ENCODE peak calls at places on chromosomes 2 and 18, in eight cellular contexts. One of them, this sample, is unnamed.

GRCh38 chr2:44843086-44843485 is 98.4 kb upstream of the SIX3 start:
- DNase-seq in suprapubic skin: no peak
- DNase-seq in tibial nerve: no peak
- DNase-seq in gastrocnemius medialis: no peak
- DNase-seq in prostate gland: no peak
- DNase-seq in thyroid gland: no peak
- DNase-seq in A549: no peak
- DNase-seq in sigmoid colon: no peak
- DNase-seq in this sample: no peak

GRCh38 chr2:26068602-26069298 is 34.9 kb downstream of the RAB10 start:
- DNase-seq in suprapubic skin: no peak
- DNase-seq in tibial nerve: no peak
- DNase-seq in gastrocnemius medialis: no peak
- DNase-seq in prostate gland: no peak
- DNase-seq in thyroid gland: no peak
- DNase-seq in A549: peak
- DNase-seq in sigmoid colon: no peak
- DNase-seq in this sample: peak

GRCh38 chr18:63604791-63605567 is 17.8 kb downstream of the SERPINB13 start:
- DNase-seq in suprapubic skin: no peak
- DNase-seq in tibial nerve: no peak
- DNase-seq in gastrocnemius medialis: no peak
- DNase-seq in prostate gland: no peak
- DNase-seq in thyroid gland: no peak
- DNase-seq in A549: peak
- DNase-seq in sigmoid colon: no peak
- DNase-seq in this sample: no peak

GRCh38 chr2:148926291-148926961 is 51.4 kb downstream of the KIF5C start:
- DNase-seq in suprapubic skin: no peak
- DNase-seq in tibial nerve: no peak
- DNase-seq in gastrocnemius medialis: no peak
- DNase-seq in prostate gland: no peak
- DNase-seq in thyroid gland: peak
- DNase-seq in A549: peak
- DNase-seq in sigmoid colon: no peak
- DNase-seq in this sample: peak

GRCh38 chr2:207258191-207258991 is 92.6 kb upstream of the KLF7 start:
- DNase-seq in suprapubic skin: no peak
- DNase-seq in tibial nerve: no peak
- DNase-seq in gastrocnemius medialis: peak
- DNase-seq in prostate gland: peak
- DNase-seq in thyroid gland: no peak
- DNase-seq in A549: peak
- DNase-seq in sigmoid colon: peak
- DNase-seq in this sample: peak

GRCh38 chr2:218138047-218138446 is 12.2 kb downstream of the CXCR2 start:
- DNase-seq in suprapubic skin: no peak
- DNase-seq in tibial nerve: no peak
- DNase-seq in gastrocnemius medialis: no peak
- DNase-seq in prostate gland: no peak
- DNase-seq in thyroid gland: no peak
- DNase-seq in A549: no peak
- DNase-seq in sigmoid colon: no peak
- DNase-seq in this sample: no peak

GRCh38 chr2:120110507-120110906 is 97.6 kb downstream of the EPB41L5 start:
- DNase-seq in suprapubic skin: no peak
- DNase-seq in tibial nerve: no peak
- DNase-seq in gastrocnemius medialis: no peak
- DNase-seq in prostate gland: no peak
- DNase-seq in thyroid gland: no peak
- DNase-seq in A549: no peak
- DNase-seq in sigmoid colon: no peak
- DNase-seq in this sample: no peak

GRCh38 chr2:234478121-234478858 is 18.6 kb downstream of the ARL4C start:
- DNase-seq in suprapubic skin: no peak
- DNase-seq in tibial nerve: no peak
- DNase-seq in gastrocnemius medialis: no peak
- DNase-seq in prostate gland: no peak
- DNase-seq in thyroid gland: no peak
- DNase-seq in A549: no peak
- DNase-seq in sigmoid colon: no peak
- DNase-seq in this sample: no peak

GRCh38 chr2:1694371-1695271 is 49.7 kb downstream of the PXDN start:
- DNase-seq in suprapubic skin: no peak
- DNase-seq in tibial nerve: no peak
- DNase-seq in gastrocnemius medialis: no peak
- DNase-seq in prostate gland: no peak
- DNase-seq in thyroid gland: no peak
- DNase-seq in A549: no peak
- DNase-seq in sigmoid colon: no peak
- DNase-seq in this sample: no peak

GRCh38 chr2:72034353-72035095 is 113.1 kb downstream of the CYP26B1 start:
- DNase-seq in suprapubic skin: no peak
- DNase-seq in tibial nerve: no peak
- DNase-seq in gastrocnemius medialis: no peak
- DNase-seq in prostate gland: no peak
- DNase-seq in thyroid gland: no peak
- DNase-seq in A549: no peak
- DNase-seq in sigmoid colon: no peak
- DNase-seq in this sample: no peak

GRCh38 chr2:217101972-217102371 is 242.1 kb upstream of the TNP1 start:
- DNase-seq in suprapubic skin: no peak
- DNase-seq in tibial nerve: no peak
- DNase-seq in gastrocnemius medialis: no peak
- DNase-seq in prostate gland: no peak
- DNase-seq in thyroid gland: no peak
- DNase-seq in A549: no peak
- DNase-seq in sigmoid colon: no peak
- DNase-seq in this sample: no peak

GRCh38 chr2:16138811-16139662 is 198.7 kb downstream of the MYCN start:
- DNase-seq in suprapubic skin: no peak
- DNase-seq in tibial nerve: no peak
- DNase-seq in gastrocnemius medialis: no peak
- DNase-seq in prostate gland: no peak
- DNase-seq in thyroid gland: no peak
- DNase-seq in A549: no peak
- DNase-seq in sigmoid colon: no peak
- DNase-seq in this sample: no peak

GRCh38 chr18:11955299-11956029 is 25.8 kb upstream of the IMPA2 start:
- DNase-seq in suprapubic skin: no peak
- DNase-seq in tibial nerve: peak
- DNase-seq in gastrocnemius medialis: peak
- DNase-seq in prostate gland: no peak
- DNase-seq in thyroid gland: peak
- DNase-seq in A549: peak
- DNase-seq in sigmoid colon: peak
- DNase-seq in this sample: no peak

GRCh38 chr2:23835988-23836387 is 90.9 kb downstream of the ATAD2B start:
- DNase-seq in suprapubic skin: no peak
- DNase-seq in tibial nerve: no peak
- DNase-seq in gastrocnemius medialis: no peak
- DNase-seq in prostate gland: no peak
- DNase-seq in thyroid gland: no peak
- DNase-seq in A549: no peak
- DNase-seq in sigmoid colon: no peak
- DNase-seq in this sample: no peak

GRCh38 chr2:23835423-23835822 is 91.5 kb downstream of the ATAD2B start:
- DNase-seq in suprapubic skin: no peak
- DNase-seq in tibial nerve: no peak
- DNase-seq in gastrocnemius medialis: no peak
- DNase-seq in prostate gland: no peak
- DNase-seq in thyroid gland: no peak
- DNase-seq in A549: no peak
- DNase-seq in sigmoid colon: no peak
- DNase-seq in this sample: no peak

GRCh38 chr2:23838970-23839369 is 88.0 kb downstream of the ATAD2B start:
- DNase-seq in suprapubic skin: no peak
- DNase-seq in tibial nerve: no peak
- DNase-seq in gastrocnemius medialis: no peak
- DNase-seq in prostate gland: no peak
- DNase-seq in thyroid gland: no peak
- DNase-seq in A549: no peak
- DNase-seq in sigmoid colon: no peak
- DNase-seq in this sample: no peak

GRCh38 chr2:23836971-23837565 is 89.9 kb downstream of the ATAD2B start:
- DNase-seq in suprapubic skin: no peak
- DNase-seq in tibial nerve: no peak
- DNase-seq in gastrocnemius medialis: no peak
- DNase-seq in prostate gland: no peak
- DNase-seq in thyroid gland: no peak
- DNase-seq in A549: no peak
- DNase-seq in sigmoid colon: no peak
- DNase-seq in this sample: no peak

GRCh38 chr2:23836505-23836904 is 90.4 kb downstream of the ATAD2B start:
- DNase-seq in suprapubic skin: no peak
- DNase-seq in tibial nerve: no peak
- DNase-seq in gastrocnemius medialis: no peak
- DNase-seq in prostate gland: no peak
- DNase-seq in thyroid gland: no peak
- DNase-seq in A549: no peak
- DNase-seq in sigmoid colon: no peak
- DNase-seq in this sample: no peak
- TF ChIP-seq POLR2A in suprapubic skin: no peak
- TF ChIP-seq POLR2A in tibial nerve: no peak
- TF ChIP-seq POLR2A in gastrocnemius medialis: no peak
- TF ChIP-seq POLR2A in prostate gland: no peak
- TF ChIP-seq POLR2A in thyroid gland: no peak
- TF ChIP-seq POLR2A in A549: no peak
- TF ChIP-seq POLR2A in sigmoid colon: no peak
- TF ChIP-seq POLR2A in this sample: no peak

GRCh38 chr2:188983427-188984101 is 9.4 kb downstream of the COL3A1 start:
- DNase-seq in suprapubic skin: no peak
- DNase-seq in tibial nerve: no peak
- DNase-seq in gastrocnemius medialis: no peak
- DNase-seq in prostate gland: no peak
- DNase-seq in thyroid gland: no peak
- DNase-seq in A549: no peak
- DNase-seq in sigmoid colon: no peak
- DNase-seq in this sample: no peak

GRCh38 chr2:188978291-188979081 is 4.3 kb downstream of the COL3A1 start:
- DNase-seq in suprapubic skin: no peak
- DNase-seq in tibial nerve: no peak
- DNase-seq in gastrocnemius medialis: peak
- DNase-seq in prostate gland: no peak
- DNase-seq in thyroid gland: peak
- DNase-seq in A549: peak
- DNase-seq in sigmoid colon: no peak
- DNase-seq in this sample: peak

GRCh38 chr2:188976545-188977268 is 2.5 kb downstream of the COL3A1 start:
- DNase-seq in suprapubic skin: no peak
- DNase-seq in tibial nerve: no peak
- DNase-seq in gastrocnemius medialis: no peak
- DNase-seq in prostate gland: no peak
- DNase-seq in thyroid gland: no peak
- DNase-seq in A549: no peak
- DNase-seq in sigmoid colon: no peak
- DNase-seq in this sample: no peak

GRCh38 chr2:188979119-188979729 is 5.1 kb downstream of the COL3A1 start:
- DNase-seq in suprapubic skin: no peak
- DNase-seq in tibial nerve: no peak
- DNase-seq in gastrocnemius medialis: no peak
- DNase-seq in prostate gland: no peak
- DNase-seq in thyroid gland: no peak
- DNase-seq in A549: no peak
- DNase-seq in sigmoid colon: no peak
- DNase-seq in this sample: no peak

DNA sequence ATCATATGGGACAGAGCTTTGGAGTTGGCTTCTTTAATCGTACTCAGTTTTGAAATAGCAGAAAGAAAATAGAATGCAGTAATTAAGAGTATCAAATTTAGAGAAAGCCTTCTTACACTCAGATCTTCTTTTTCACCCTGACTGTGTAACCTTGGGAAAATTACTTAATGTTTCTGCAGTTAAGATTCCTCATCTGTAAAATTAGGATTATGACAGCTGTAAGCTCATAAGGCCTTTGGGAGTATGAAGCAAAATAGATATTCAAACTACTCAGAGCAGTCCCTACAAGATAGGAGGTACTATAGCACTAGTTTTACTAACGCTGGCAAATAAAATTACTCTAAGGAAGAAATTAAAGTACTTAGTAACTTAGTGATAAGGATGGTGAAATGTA is 5.6 kb downstream of the COL3A1 start:
- DNase-seq in suprapubic skin: no peak
- DNase-seq in tibial nerve: no peak
- DNase-seq in gastrocnemius medialis: no peak
- DNase-seq in prostate gland: no peak
- DNase-seq in thyroid gland: no peak
- DNase-seq in A549: no peak
- DNase-seq in sigmoid colon: no peak
- DNase-seq in this sample: no peak
- H3K4me3 ChIP-seq in suprapubic skin: peak
- H3K4me3 ChIP-seq in tibial nerve: no peak
- H3K4me3 ChIP-seq in gastrocnemius medialis: no peak
- H3K4me3 ChIP-seq in prostate gland: no peak
- H3K4me3 ChIP-seq in thyroid gland: no peak
- H3K4me3 ChIP-seq in A549: no peak
- H3K4me3 ChIP-seq in sigmoid colon: peak
- H3K4me3 ChIP-seq in this sample: no peak

DNA sequence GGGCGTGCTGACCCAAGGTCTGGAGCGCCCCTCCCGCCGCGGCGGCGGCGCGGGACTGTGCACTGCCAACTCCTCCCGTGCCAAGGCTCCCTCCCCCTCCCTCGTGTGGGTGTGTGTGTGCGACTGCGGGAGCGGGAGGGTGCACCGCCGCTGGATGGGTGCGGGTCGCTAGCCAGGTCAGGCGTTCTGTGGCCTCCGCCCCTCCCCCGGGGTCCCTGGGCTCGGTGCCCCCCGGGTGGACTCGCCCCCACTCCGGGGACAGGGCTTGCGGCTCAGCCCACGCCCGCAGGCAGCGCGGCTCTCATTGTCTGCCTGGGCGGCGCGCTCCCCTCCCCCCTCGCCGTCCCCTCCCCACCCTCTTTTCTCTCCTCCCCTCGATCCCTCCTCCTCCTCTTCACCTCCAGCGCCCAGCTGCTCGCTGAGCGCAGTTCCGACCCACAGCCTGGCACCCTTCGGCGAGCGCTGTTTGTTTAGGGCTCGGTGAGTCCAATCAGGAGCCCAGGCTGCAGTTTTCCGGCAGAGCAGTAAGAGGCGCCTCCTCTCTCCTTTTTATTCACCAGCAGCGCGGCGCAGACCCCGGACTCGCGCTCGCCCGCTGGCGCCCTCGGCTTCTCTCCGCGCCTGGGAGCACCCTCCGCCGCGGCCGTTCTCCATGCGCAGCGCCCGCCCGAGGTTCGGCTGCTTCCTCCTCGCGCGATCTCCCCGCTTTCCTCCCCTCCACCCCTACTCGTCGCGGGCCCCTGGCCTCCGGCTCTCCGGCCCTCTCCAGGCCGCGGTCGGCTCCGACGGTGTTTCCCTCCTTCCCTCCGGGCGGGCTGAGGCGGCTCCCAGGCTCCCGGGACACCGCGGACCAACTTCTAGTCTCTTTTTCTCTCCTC is at the start of gene GATA6:
- DNase-seq in suprapubic skin: no peak
- DNase-seq in tibial nerve: peak
- DNase-seq in gastrocnemius medialis: peak
- DNase-seq in prostate gland: peak
- DNase-seq in thyroid gland: peak
- DNase-seq in A549: peak
- DNase-seq in sigmoid colon: peak
- DNase-seq in this sample: peak
- TF ChIP-seq POLR2A in suprapubic skin: no peak
- TF ChIP-seq POLR2A in tibial nerve: peak
- TF ChIP-seq POLR2A in gastrocnemius medialis: peak
- TF ChIP-seq POLR2A in prostate gland: peak
- TF ChIP-seq POLR2A in thyroid gland: peak
- TF ChIP-seq POLR2A in A549: peak
- TF ChIP-seq POLR2A in sigmoid colon: peak
- TF ChIP-seq POLR2A in this sample: no peak

GRCh38 chr2:127857494-127857818 is 499 bp downstream of the POLR2D start:
- DNase-seq in suprapubic skin: no peak
- DNase-seq in tibial nerve: no peak
- DNase-seq in gastrocnemius medialis: no peak
- DNase-seq in prostate gland: no peak
- DNase-seq in thyroid gland: no peak
- DNase-seq in A549: peak
- DNase-seq in sigmoid colon: no peak
- DNase-seq in this sample: peak
- H3K4me3 ChIP-seq in suprapubic skin: peak
- H3K4me3 ChIP-seq in tibial nerve: peak
- H3K4me3 ChIP-seq in gastrocnemius medialis: peak
- H3K4me3 ChIP-seq in prostate gland: peak
- H3K4me3 ChIP-seq in thyroid gland: peak
- H3K4me3 ChIP-seq in A549: peak
- H3K4me3 ChIP-seq in sigmoid colon: peak
- H3K4me3 ChIP-seq in this sample: peak

This sample was measured in testis.